ENCODE peak calls at places on chromosomes 5 and 9, in four cellular contexts. One of them, this sample, is unnamed.

GRCh38 chr5:76954383-76954763 is 1.5 kb downstream of the CRHBP start:
- DNase-seq in K562: no peak
- DNase-seq in A549: no peak
- DNase-seq in HepG2: no peak
- DNase-seq in this sample: no peak

GRCh38 chr9:107749787-107750444 is 260.3 kb upstream of the KLF4 start:
- DNase-seq in K562: peak
- DNase-seq in A549: peak
- DNase-seq in HepG2: peak
- DNase-seq in this sample: peak

GRCh38 chr9:19913151-19913550 is 124.3 kb upstream of the SLC24A2 start:
- DNase-seq in K562: no peak
- DNase-seq in A549: no peak
- DNase-seq in HepG2: no peak
- DNase-seq in this sample: no peak

GRCh38 chr5:56447232-56447631 is 214.1 kb upstream of the ANKRD55 start:
- DNase-seq in K562: peak
- DNase-seq in A549: peak
- DNase-seq in HepG2: peak
- DNase-seq in this sample: peak

GRCh38 chr9:125513634-125514413 is 193.2 kb downstream of the MAPKAP1 start:
- DNase-seq in K562: peak
- DNase-seq in HepG2: peak
- DNase-seq in A549: peak
- DNase-seq in this sample: peak

GRCh38 chr9:69204869-69205268 is 30.8 kb downstream of the TJP2 start:
- DNase-seq in HepG2: peak
- DNase-seq in K562: no peak
- DNase-seq in A549: no peak
- DNase-seq in this sample: peak

GRCh38 chr9:71944754-71945409 is 33.4 kb downstream of the C9orf85 start:
- DNase-seq in K562: no peak
- DNase-seq in A549: no peak
- DNase-seq in HepG2: peak
- DNase-seq in this sample: no peak

GRCh38 chr9:121447341-121447834 is 52.3 kb downstream of the GGTA1 start:
- DNase-seq in A549: no peak
- DNase-seq in HepG2: no peak
- DNase-seq in K562: no peak
- DNase-seq in this sample: peak

GRCh38 chr5:115657883-115658233 is 32.0 kb upstream of the TMED7 start:
- DNase-seq in HepG2: no peak
- DNase-seq in A549: peak
- DNase-seq in K562: no peak
- DNase-seq in this sample: peak

GRCh38 chr5:565782-566445 is 41.7 kb upstream of the SLC9A3 start:
- DNase-seq in A549: no peak
- DNase-seq in K562: no peak
- DNase-seq in HepG2: no peak
- DNase-seq in this sample: peak

GRCh38 chr5:40437452-40437861 is 242.3 kb upstream of the PTGER4 start:
- DNase-seq in K562: no peak
- DNase-seq in A549: peak
- DNase-seq in HepG2: no peak
- DNase-seq in this sample: peak

GRCh38 chr9:121312169-121312568 is 44.2 kb downstream of the GSN start:
- DNase-seq in A549: no peak
- DNase-seq in HepG2: no peak
- DNase-seq in K562: no peak
- DNase-seq in this sample: no peak

GRCh38 chr9:95406114-95406513 is 88.6 kb upstream of the FANCC start:
- DNase-seq in A549: no peak
- DNase-seq in HepG2: no peak
- DNase-seq in K562: no peak
- DNase-seq in this sample: peak

GRCh38 chr9:14314424-14314928 is 535 bp upstream of the NFIB start:
- DNase-seq in K562: peak
- DNase-seq in A549: peak
- DNase-seq in HepG2: peak
- DNase-seq in this sample: peak

GRCh38 chr5:14447958-14448881 is 133.4 kb upstream of the OTULINL start:
- DNase-seq in A549: no peak
- DNase-seq in HepG2: no peak
- DNase-seq in K562: no peak
- DNase-seq in this sample: no peak

GRCh38 chr9:89274838-89275237 is 36.2 kb upstream of the CKS2 start:
- DNase-seq in HepG2: no peak
- DNase-seq in A549: no peak
- DNase-seq in K562: no peak
- DNase-seq in this sample: peak

GRCh38 chr5:167861134-167861930 is 430.1 kb upstream of the WWC1 start:
- DNase-seq in A549: peak
- DNase-seq in K562: no peak
- DNase-seq in HepG2: no peak
- DNase-seq in this sample: no peak

GRCh38 chr9:89555426-89556375 is 49.1 kb upstream of the GADD45G start:
- DNase-seq in HepG2: no peak
- DNase-seq in K562: no peak
- DNase-seq in A549: no peak
- DNase-seq in this sample: no peak

GRCh38 chr9:127520941-127521918 is 69.9 kb downstream of the LRSAM1 start:
- DNase-seq in A549: no peak
- DNase-seq in HepG2: no peak
- DNase-seq in K562: no peak
- DNase-seq in this sample: peak

GRCh38 chr5:51039915-51040314 is 343.3 kb upstream of the ISL1 start:
- DNase-seq in HepG2: no peak
- DNase-seq in K562: no peak
- DNase-seq in A549: no peak
- DNase-seq in this sample: no peak

GRCh38 chr5:54302267-54302687 is 8.1 kb downstream of the ARL15 start:
- DNase-seq in A549: no peak
- DNase-seq in K562: no peak
- DNase-seq in HepG2: no peak
- DNase-seq in this sample: peak

GRCh38 chr9:137339606-137340462 is 37.8 kb upstream of the NRARP start:
- DNase-seq in K562: no peak
- DNase-seq in HepG2: no peak
- DNase-seq in A549: no peak
- DNase-seq in this sample: peak

GRCh38 chr5:131513780-131514179 is 121.2 kb downstream of the RAPGEF6 start:
- DNase-seq in K562: no peak
- DNase-seq in A549: no peak
- DNase-seq in HepG2: no peak
- DNase-seq in this sample: no peak

GRCh38 chr5:92353107-92354030 is 970.3 kb upstream of the ARRDC3 start:
- DNase-seq in HepG2: peak
- DNase-seq in K562: no peak
- DNase-seq in A549: peak
- DNase-seq in this sample: peak

GRCh38 chr5:143186623-143187022 is 216.9 kb downstream of the NR3C1 start:
- DNase-seq in HepG2: no peak
- DNase-seq in A549: no peak
- DNase-seq in K562: no peak
- DNase-seq in this sample: no peak

GRCh38 chr5:72937517-72938061 is 18.3 kb upstream of the FCHO2 start:
- DNase-seq in HepG2: no peak
- DNase-seq in A549: no peak
- DNase-seq in K562: no peak
- DNase-seq in this sample: no peak

GRCh38 chr5:149962040-149962439 is 1.5 kb downstream of the SLC26A2 start:
- DNase-seq in K562: peak
- DNase-seq in HepG2: peak
- DNase-seq in A549: peak
- DNase-seq in this sample: peak

GRCh38 chr9:97411440-97411788 is 482 bp upstream of the TDRD7 start:
- DNase-seq in HepG2: no peak
- DNase-seq in A549: no peak
- DNase-seq in K562: no peak
- DNase-seq in this sample: no peak

GRCh38 chr5:29805804-29806203 is 1387.7 kb upstream of the CDH6 start:
- DNase-seq in K562: no peak
- DNase-seq in A549: no peak
- DNase-seq in HepG2: no peak
- DNase-seq in this sample: no peak

GRCh38 chr5:145350501-145350900 is 484.6 kb downstream of the PRELID2 start:
- DNase-seq in K562: no peak
- DNase-seq in HepG2: no peak
- DNase-seq in A549: no peak
- DNase-seq in this sample: peak

GRCh38 chr5:176739461-176740051 is 70.8 kb upstream of the UNC5A start:
- DNase-seq in A549: no peak
- DNase-seq in K562: no peak
- DNase-seq in HepG2: no peak
- DNase-seq in this sample: no peak

GRCh38 chr5:36787365-36787764 is 89.2 kb upstream of the NIPBL start:
- DNase-seq in HepG2: peak
- DNase-seq in A549: no peak
- DNase-seq in K562: no peak
- DNase-seq in this sample: no peak

GRCh38 chr9:589723-590122 is 251.8 kb upstream of the DMRT1 start:
- DNase-seq in A549: peak
- DNase-seq in K562: no peak
- DNase-seq in HepG2: no peak
- DNase-seq in this sample: peak

GRCh38 chr9:113668057-113668456 is 204.5 kb downstream of the RGS3 start:
- DNase-seq in K562: no peak
- DNase-seq in A549: no peak
- DNase-seq in HepG2: no peak
- DNase-seq in this sample: no peak

DNA sequence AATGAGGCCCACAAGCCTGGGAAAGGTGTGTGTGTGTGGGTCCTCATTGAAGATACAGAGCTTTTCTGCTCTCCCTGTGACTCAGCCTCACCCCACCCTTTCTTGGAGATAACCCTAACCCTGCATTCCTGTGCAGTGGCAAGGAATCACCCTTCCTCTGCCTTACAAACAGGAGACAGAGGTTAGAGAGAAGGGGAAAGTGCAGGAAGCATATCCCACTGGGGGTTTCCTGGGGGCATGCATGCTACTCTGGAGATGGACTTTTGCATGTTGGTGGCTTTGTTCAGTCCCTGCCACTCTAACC is 4.5 kb upstream of the LHX2 start:
- DNase-seq in K562: no peak
- DNase-seq in HepG2: no peak
- DNase-seq in A549: no peak
- DNase-seq in this sample: no peak
- TF ChIP-seq MAZ in K562: no peak
- TF ChIP-seq MAZ in HepG2: no peak
- TF ChIP-seq MAZ in A549: no peak
- TF ChIP-seq MAZ in this sample: no peak

GRCh38 chr5:96614110-96614691 is 48.0 kb upstream of the CAST start:
- DNase-seq in HepG2: peak
- DNase-seq in K562: peak
- DNase-seq in A549: peak
- DNase-seq in this sample: peak

GRCh38 chr5:96605144-96605543 is 57.0 kb upstream of the CAST start:
- DNase-seq in HepG2: no peak
- DNase-seq in A549: no peak
- DNase-seq in K562: no peak
- DNase-seq in this sample: no peak

GRCh38 chr5:96615223-96615622 is 47.0 kb upstream of the CAST start:
- DNase-seq in A549: no peak
- DNase-seq in K562: no peak
- DNase-seq in HepG2: no peak
- DNase-seq in this sample: peak

GRCh38 chr5:96610747-96611146 is 51.4 kb upstream of the CAST start:
- DNase-seq in A549: no peak
- DNase-seq in K562: no peak
- DNase-seq in HepG2: no peak
- DNase-seq in this sample: no peak

GRCh38 chr5:96609369-96609768 is 52.8 kb upstream of the CAST start:
- DNase-seq in A549: no peak
- DNase-seq in K562: no peak
- DNase-seq in HepG2: no peak
- DNase-seq in this sample: no peak
- TF ChIP-seq MAZ in A549: no peak
- TF ChIP-seq MAZ in K562: no peak
- TF ChIP-seq MAZ in HepG2: no peak
- TF ChIP-seq MAZ in this sample: no peak

DNA sequence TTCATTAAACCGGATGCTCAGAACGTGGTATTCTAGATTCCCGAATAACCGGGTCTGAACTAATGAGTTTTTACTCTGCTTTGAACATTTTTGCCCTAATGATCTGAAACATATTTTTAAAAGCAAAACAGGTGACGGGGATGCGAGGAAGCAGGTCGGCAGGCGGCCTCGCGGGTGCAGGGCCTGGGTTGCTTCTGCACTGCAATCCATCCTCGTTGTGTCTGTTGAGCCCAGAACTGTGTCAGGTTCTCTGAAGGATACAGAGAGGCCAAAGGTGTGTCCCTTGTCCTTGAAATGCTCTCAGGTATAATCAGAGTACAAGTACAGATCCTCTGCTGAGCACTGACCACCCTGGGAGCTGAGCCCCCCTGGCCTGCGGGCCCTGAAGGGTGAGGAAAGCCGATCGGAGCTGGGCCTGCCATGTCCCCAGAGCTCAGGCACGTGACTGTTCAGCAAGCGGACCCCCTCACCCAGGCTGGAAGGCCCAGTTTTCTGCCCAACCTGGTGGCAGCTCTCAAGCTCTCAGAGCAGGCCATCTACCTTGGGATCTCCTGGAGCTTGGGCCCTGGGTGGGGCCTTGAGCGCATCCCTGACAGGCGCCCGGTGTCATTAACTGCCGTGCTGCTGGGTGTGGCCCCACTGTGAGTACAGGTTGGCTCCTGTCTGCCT is 151.8 kb downstream of the OLFM1 start:
- DNase-seq in K562: no peak
- DNase-seq in A549: no peak
- DNase-seq in HepG2: no peak
- DNase-seq in this sample: no peak
- TF ChIP-seq MAZ in K562: no peak
- TF ChIP-seq MAZ in A549: no peak
- TF ChIP-seq MAZ in HepG2: no peak
- TF ChIP-seq MAZ in this sample: no peak

DNA sequence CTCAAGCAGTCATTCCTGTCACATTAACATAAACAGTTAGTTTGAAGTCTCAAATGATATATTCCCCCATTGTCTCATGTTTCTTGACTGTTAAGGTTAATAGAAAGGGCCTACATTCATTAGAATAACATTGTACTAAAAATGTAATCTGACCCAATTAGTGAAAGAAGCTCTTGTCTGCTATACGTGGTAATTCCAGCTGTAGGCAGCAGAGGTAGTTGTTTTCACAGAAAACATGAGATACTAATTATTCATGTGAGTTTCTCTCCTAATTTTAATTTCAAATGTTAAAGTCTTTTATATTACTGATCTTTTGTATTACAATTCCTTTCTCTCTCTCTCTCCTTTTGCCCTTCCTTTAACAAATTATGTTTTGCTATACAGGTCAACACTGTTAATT is 26.0 kb upstream of the AP3B1 start:
- DNase-seq in A549: peak
- DNase-seq in K562: peak
- DNase-seq in HepG2: peak
- DNase-seq in this sample: peak
- TF ChIP-seq MAZ in A549: no peak
- TF ChIP-seq MAZ in K562: no peak
- TF ChIP-seq MAZ in HepG2: no peak
- TF ChIP-seq MAZ in this sample: no peak